ENCODE peak calls at places on chromosome 19, in nine cellular contexts. S, X, A, D, E, Y, U, F and B are unnamed samples.
A peak's percentile ranks its signal among the peaks of the same experiment; 100 is the strongest.

GRCh38 chr19:14603990-14604387 is 21.1 kb downstream of the CLEC17A start:
- DNase-seq in X (no peak), D (no peak), F (no peak), A (no peak), S (no peak), U (no peak), Y (no peak), E (no peak), B (no peak)

GRCh38 chr19:7333198-7334118 is 15.3 kb upstream of the ARHGEF18 start:
- DNase-seq in U (no peak), S (no peak), Y (peak; percentile 5), F (no peak), D (no peak), E (no peak), A (no peak), X (no peak), B (peak; percentile 55)

GRCh38 chr19:42628411-42629135 is 33.8 kb upstream of the CEACAM8 start:
- DNase-seq in X (no peak), D (no peak), F (no peak), Y (no peak), A (no peak), S (no peak), U (no peak), E (no peak), B (no peak)

GRCh38 chr19:35992902-35993765 is 1.9 kb upstream of the SDHAF1 start:
- DNase-seq in E (no peak), U (no peak), S (no peak), A (no peak), Y (no peak), X (no peak), D (no peak), F (no peak), B (no peak)

GRCh38 chr19:7738023-7738422 is 6.1 kb upstream of the CLEC4G start:
- DNase-seq in A (no peak), Y (no peak), U (no peak), E (no peak), D (no peak), X (no peak), S (no peak), F (no peak), B (no peak)

GRCh38 chr19:48683349-48683748 is 10.5 kb upstream of the NTN5 start:
- DNase-seq in X (no peak), A (no peak), S (no peak), E (no peak), F (no peak), U (no peak), Y (peak; percentile 67), D (no peak), B (no peak)

GRCh38 chr19:2869618-2870017 is 2.5 kb downstream of the ZNF556 start:
- DNase-seq in F (no peak), X (no peak), A (no peak), Y (no peak), E (no peak), S (no peak), U (no peak), D (no peak), B (no peak)

GRCh38 chr19:1138121-1138520 is 34.3 kb downstream of the GPX4 start:
- DNase-seq in S (no peak), X (no peak), F (no peak), E (no peak), D (no peak), A (no peak), U (no peak), Y (no peak), B (no peak)

GRCh38 chr19:11338569-11339253 is 746 bp downstream of the RAB3D start:
- DNase-seq in U (no peak), X (no peak), E (no peak), A (no peak), S (no peak), D (no peak), Y (peak; percentile 29), F (no peak), B (no peak)

GRCh38 chr19:56348289-56348877 is 33.7 kb upstream of the ZSCAN5A start:
- DNase-seq in U (no peak), D (no peak), E (no peak), X (no peak), Y (peak; percentile 7), S (no peak), F (no peak), A (no peak), B (no peak)